ENCODE peak calls at places on chromosomes 2 and 18, in ten cellular contexts. Y, U, P, N, T, J, K, V, I and G are unnamed samples.

GRCh38 chr2:230828272-230828961 is 36.3 kb upstream of the ITM2C start:
- DNase-seq in I (no peak), T (peak), P (peak), J (no peak), V (no peak), N (peak), K (no peak), Y (no peak), U (no peak), G (no peak)

GRCh38 chr2:219983836-219984235 is 356.4 kb downstream of the SLC4A3 start:
- DNase-seq in U (no peak), J (no peak), I (no peak), N (no peak), T (no peak), K (no peak), P (no peak), V (no peak), Y (no peak), G (no peak)

GRCh38 chr2:203909192-203909945 is 27.2 kb upstream of the ICOS start:
- DNase-seq in P (peak), Y (peak), I (peak), J (no peak), K (no peak), T (no peak), U (peak), N (no peak), V (peak), G (no peak)

GRCh38 chr2:10378189-10378588 is 69.9 kb downstream of the ODC1 start:
- DNase-seq in U (no peak), T (no peak), V (no peak), N (no peak), K (no peak), Y (peak), J (no peak), P (no peak), I (no peak), G (peak)

GRCh38 chr2:5908030-5908429 is 215.8 kb downstream of the SOX11 start:
- DNase-seq in N (no peak), Y (no peak), I (no peak), J (no peak), K (no peak), V (no peak), P (no peak), U (no peak), T (no peak), G (no peak)

GRCh38 chr2:24885221-24886113 is 34.6 kb downstream of the ADCY3 start:
- DNase-seq in Y (no peak), U (no peak), I (no peak), T (no peak), P (peak), J (no peak), K (no peak), V (no peak), N (no peak), G (no peak)

GRCh38 chr18:55337908-55338521 is 250.0 kb downstream of the TCF4 start:
- DNase-seq in U (no peak), K (no peak), V (no peak), I (no peak), T (no peak), P (no peak), N (peak), J (no peak), Y (no peak), G (peak)

GRCh38 chr2:5657216-5657615 is 35.0 kb upstream of the SOX11 start:
- DNase-seq in K (no peak), J (no peak), V (no peak), I (no peak), Y (no peak), T (no peak), N (no peak), P (no peak), U (no peak), G (no peak)

GRCh38 chr18:50113726-50114125 is 81.2 kb downstream of the MYO5B start:
- DNase-seq in K (no peak), Y (no peak), V (no peak), T (no peak), P (no peak), N (no peak), I (no peak), U (no peak), J (no peak), G (no peak)

GRCh38 chr18:22473366-22473765 is 55.7 kb upstream of the CTAGE1 start:
- DNase-seq in U (no peak), V (no peak), J (no peak), T (no peak), K (no peak), I (no peak), P (no peak), N (no peak), Y (no peak), G (no peak)

DNA sequence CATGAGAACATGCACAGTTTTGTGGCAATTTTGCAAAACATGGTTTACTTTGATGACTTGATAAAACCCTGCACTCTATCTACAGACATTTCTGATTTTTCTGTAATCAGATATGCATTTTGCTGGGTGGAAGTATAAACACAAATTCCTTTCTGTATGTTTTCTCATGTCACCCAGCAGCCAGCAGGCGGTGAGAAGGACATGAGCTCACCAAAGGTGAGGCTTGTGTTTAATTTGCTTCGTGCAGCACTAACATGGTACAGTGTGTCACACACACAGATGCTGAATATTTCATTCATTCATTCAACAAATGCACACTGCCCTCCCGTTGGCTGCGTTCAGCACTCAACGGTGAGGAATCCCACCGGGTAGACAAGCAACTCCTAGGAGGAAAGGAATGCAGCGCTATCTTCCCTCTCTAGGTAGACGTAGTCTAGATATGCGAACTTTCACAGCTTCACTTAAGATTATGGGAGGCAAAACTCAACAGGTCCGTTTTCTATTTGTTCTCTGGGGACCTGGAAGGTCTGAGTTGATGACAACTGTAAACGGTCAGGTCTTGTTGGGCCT is 85.2 kb downstream of the LONRF2 start:
- DNase-seq in Y (no peak), T (no peak), V (no peak), I (no peak), P (peak), U (no peak), K (no peak), N (no peak), J (no peak), G (no peak)
- TF ChIP-seq CTCF in Y (no peak), T (no peak), V (no peak), I (no peak), P (peak), U (no peak), K (peak), N (no peak), J (peak), G (no peak)

DNA sequence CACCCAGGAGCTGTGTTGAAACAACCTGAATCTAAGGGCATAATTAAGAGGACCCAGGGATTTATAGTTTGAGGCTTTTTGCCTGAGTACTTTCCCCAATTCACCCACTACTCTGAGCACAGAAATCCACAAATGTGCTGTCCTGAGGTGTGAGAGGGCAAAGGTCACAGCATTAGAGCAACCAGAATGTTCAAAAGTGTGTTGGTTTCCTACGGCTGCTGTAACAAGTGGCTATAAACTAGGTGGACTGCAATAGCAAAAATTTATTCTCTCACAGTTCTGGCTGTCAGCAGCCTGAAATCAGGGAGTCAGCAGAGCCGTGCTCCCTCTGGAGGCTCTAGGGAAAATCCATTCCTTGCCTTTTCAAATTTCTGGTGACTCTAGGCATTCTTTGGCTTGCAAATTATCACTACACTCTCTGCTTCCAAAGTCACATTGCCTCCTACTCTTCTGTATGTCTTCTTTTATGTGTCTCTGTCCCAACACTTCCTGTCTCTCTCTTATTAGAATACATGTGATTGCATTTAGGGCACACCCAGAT is 91.3 kb upstream of the TACR1 start:
- DNase-seq in V (no peak), P (no peak), K (no peak), J (no peak), Y (no peak), T (no peak), I (peak), U (no peak), N (no peak), G (no peak)
- TF ChIP-seq CTCF in V (peak), P (peak), K (no peak), J (peak), Y (no peak), T (no peak), I (peak), U (peak), N (no peak), G (no peak)

GRCh38 chr18:48957616-48958015 is 6.9 kb upstream of the SMAD7 start:
- DNase-seq in Y (no peak), V (no peak), I (no peak), K (no peak), N (no peak), J (no peak), T (no peak), P (no peak), U (no peak), G (no peak)

GRCh38 chr18:48954837-48955527 is 4.2 kb upstream of the SMAD7 start:
- DNase-seq in P (peak), K (no peak), N (no peak), I (no peak), V (no peak), U (no peak), J (no peak), Y (no peak), T (no peak), G (no peak)

GRCh38 chr18:48956378-48956777 is 5.6 kb upstream of the SMAD7 start:
- DNase-seq in K (no peak), P (no peak), T (no peak), U (no peak), Y (no peak), V (no peak), I (no peak), J (no peak), N (no peak), G (no peak)

GRCh38 chr18:48957136-48957535 is 6.4 kb upstream of the SMAD7 start:
- DNase-seq in J (no peak), Y (no peak), U (no peak), P (no peak), I (no peak), K (no peak), T (no peak), N (no peak), V (no peak), G (no peak)

DNA sequence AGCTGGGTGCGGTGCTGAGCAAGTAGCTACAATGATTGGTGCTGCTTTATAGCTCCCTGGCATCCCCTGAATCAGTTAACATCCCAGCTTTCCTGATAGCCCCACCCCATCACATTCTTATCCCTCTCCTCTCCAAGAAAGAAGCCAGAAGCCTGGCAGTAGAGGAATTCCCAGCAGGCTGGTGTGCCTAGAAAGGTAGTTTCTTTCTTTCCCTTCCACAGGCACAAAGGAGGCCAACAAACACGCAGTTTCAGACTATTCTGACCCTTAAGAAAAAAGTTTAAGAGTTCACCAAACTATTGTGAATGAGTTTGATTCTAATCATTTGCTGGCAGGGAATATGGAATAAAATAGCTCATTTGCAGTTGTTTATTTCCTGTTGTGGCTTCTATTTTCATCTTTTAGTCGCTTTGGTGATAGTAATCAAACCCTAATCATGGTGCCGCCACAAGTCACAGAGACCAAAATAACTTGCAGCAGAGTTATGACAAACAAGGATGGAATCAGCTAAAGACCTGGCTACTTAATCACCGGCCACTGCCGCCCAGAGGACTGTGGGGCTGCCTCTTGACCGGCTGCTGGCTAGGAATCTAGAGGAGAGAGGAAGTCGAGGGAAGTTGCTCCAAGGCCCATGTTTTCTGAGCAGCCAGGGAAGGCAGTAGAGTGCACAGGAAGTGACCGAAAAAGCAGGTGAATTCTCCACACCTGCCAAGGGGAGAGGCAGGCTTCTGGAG is 4.9 kb upstream of the SMAD7 start:
- DNase-seq in V (no peak), I (peak), N (peak), T (no peak), U (peak), J (no peak), K (no peak), P (peak), Y (no peak), G (no peak)
- TF ChIP-seq CTCF in V (peak), I (no peak), N (no peak), T (no peak), U (no peak), J (peak), K (no peak), P (peak), Y (no peak), G (no peak)

DNA sequence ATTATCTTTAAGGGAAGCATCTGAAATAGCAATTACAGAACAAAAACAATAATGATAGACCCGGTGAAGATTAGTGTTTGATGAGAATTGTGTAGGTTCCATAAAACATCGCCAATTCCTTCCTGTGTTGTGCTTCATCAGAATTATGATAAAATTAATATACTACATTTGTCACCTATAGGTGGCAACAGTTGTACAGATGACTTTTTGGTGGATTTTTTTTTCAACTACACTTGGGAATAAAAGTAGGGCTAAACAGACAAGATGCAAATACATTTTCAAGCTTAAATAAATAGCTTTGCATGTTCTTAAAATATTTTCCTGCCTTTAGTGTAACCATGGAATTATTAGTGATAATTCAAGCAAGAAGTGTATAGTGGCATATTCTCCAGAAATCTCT is 7.0 kb upstream of the LYPD1 start:
- DNase-seq in U (no peak), K (no peak), Y (no peak), N (no peak), P (no peak), I (no peak), T (no peak), J (no peak), V (no peak), G (no peak)
- TF ChIP-seq CTCF in U (peak), K (no peak), Y (no peak), N (no peak), P (no peak), I (no peak), T (no peak), J (peak), V (no peak), G (no peak)

GRCh38 chr2:152418688-152419087 is 83.7 kb downstream of the FMNL2 start:
- DNase-seq in T (no peak), N (no peak), V (no peak), J (no peak), Y (no peak), K (no peak), I (no peak), P (no peak), U (no peak), G (no peak)

GRCh38 chr2:152423684-152424083 is 88.7 kb downstream of the FMNL2 start:
- DNase-seq in N (no peak), P (no peak), I (no peak), T (no peak), Y (no peak), V (no peak), U (no peak), J (no peak), K (no peak), G (no peak)

GRCh38 chr2:152419944-152420813 is 85.2 kb downstream of the FMNL2 start:
- DNase-seq in U (no peak), P (no peak), I (no peak), N (no peak), J (no peak), K (no peak), V (no peak), T (no peak), Y (no peak), G (no peak)

GRCh38 chr2:152420923-152421322 is 85.9 kb downstream of the FMNL2 start:
- DNase-seq in J (no peak), N (no peak), V (no peak), U (no peak), I (no peak), P (no peak), K (no peak), T (no peak), Y (no peak), G (no peak)

GRCh38 chr2:152421521-152422367 is 86.8 kb downstream of the FMNL2 start:
- DNase-seq in U (peak), T (no peak), Y (no peak), P (no peak), N (no peak), K (no peak), I (no peak), J (peak), V (peak), G (no peak)
- TF ChIP-seq CTCF in U (no peak), T (no peak), Y (no peak), P (no peak), N (no peak), K (no peak), I (no peak), J (no peak), V (no peak), G (no peak)